ENCODE peak calls at places on chromosomes 1 and 21, in seven cellular contexts. One of them, this sample, is unnamed.
A peak's percentile ranks its signal among the peaks of the same experiment; 100 is the strongest.

GRCh38 chr1:12475947-12476346 is 142.1 kb downstream of the DHRS3 start:
- DNase-seq in left ventricle myocardium inferior: no peak
- DNase-seq in hepatocyte: no peak
- DNase-seq in mesenchymal stem cell: peak; percentile 58
- DNase-seq in sigmoid colon: no peak
- DNase-seq in GM12864: no peak
- DNase-seq in heart left ventricle: no peak
- DNase-seq in this sample: peak; percentile 96

GRCh38 chr21:39022901-39023693 is 160.2 kb downstream of the PSMG1 start:
- DNase-seq in left ventricle myocardium inferior: peak; percentile 87
- DNase-seq in hepatocyte: no peak
- DNase-seq in mesenchymal stem cell: peak; percentile 19
- DNase-seq in sigmoid colon: peak; percentile 66
- DNase-seq in GM12864: no peak
- DNase-seq in heart left ventricle: peak; percentile 78
- DNase-seq in this sample: no peak

GRCh38 chr1:48246727-48247126 is 24.2 kb downstream of the SLC5A9 start:
- DNase-seq in left ventricle myocardium inferior: peak; percentile 72
- DNase-seq in hepatocyte: no peak
- DNase-seq in mesenchymal stem cell: no peak
- DNase-seq in sigmoid colon: no peak
- DNase-seq in GM12864: no peak
- DNase-seq in heart left ventricle: peak; percentile 57
- DNase-seq in this sample: peak; percentile 89

GRCh38 chr1:185288435-185288834 is 28.6 kb downstream of the IVNS1ABP start:
- DNase-seq in left ventricle myocardium inferior: no peak
- DNase-seq in hepatocyte: no peak
- DNase-seq in mesenchymal stem cell: no peak
- DNase-seq in sigmoid colon: no peak
- DNase-seq in GM12864: no peak
- DNase-seq in heart left ventricle: no peak
- DNase-seq in this sample: no peak

GRCh38 chr1:197868751-197869501 is 33.5 kb upstream of the C1orf53 start:
- DNase-seq in left ventricle myocardium inferior: no peak
- DNase-seq in hepatocyte: peak; percentile 49
- DNase-seq in mesenchymal stem cell: peak; percentile 64
- DNase-seq in sigmoid colon: no peak
- DNase-seq in GM12864: peak; percentile 21
- DNase-seq in heart left ventricle: no peak
- DNase-seq in this sample: peak; percentile 53

GRCh38 chr1:39129514-39129913 is 75.0 kb upstream of the MACF1 start:
- DNase-seq in left ventricle myocardium inferior: no peak
- DNase-seq in hepatocyte: no peak
- DNase-seq in mesenchymal stem cell: peak; percentile 72
- DNase-seq in sigmoid colon: no peak
- DNase-seq in GM12864: no peak
- DNase-seq in heart left ventricle: no peak
- DNase-seq in this sample: no peak

GRCh38 chr21:31671931-31672330 is 12.4 kb downstream of the SOD1 start:
- DNase-seq in left ventricle myocardium inferior: no peak
- DNase-seq in hepatocyte: no peak
- DNase-seq in mesenchymal stem cell: no peak
- DNase-seq in sigmoid colon: no peak
- DNase-seq in GM12864: no peak
- DNase-seq in heart left ventricle: no peak
- DNase-seq in this sample: no peak

GRCh38 chr1:218299416-218299815 is 14.3 kb downstream of the RRP15 start:
- DNase-seq in left ventricle myocardium inferior: no peak
- DNase-seq in hepatocyte: peak; percentile 37
- DNase-seq in mesenchymal stem cell: peak; percentile 60
- DNase-seq in sigmoid colon: no peak
- DNase-seq in GM12864: no peak
- DNase-seq in heart left ventricle: no peak
- DNase-seq in this sample: no peak

DNA sequence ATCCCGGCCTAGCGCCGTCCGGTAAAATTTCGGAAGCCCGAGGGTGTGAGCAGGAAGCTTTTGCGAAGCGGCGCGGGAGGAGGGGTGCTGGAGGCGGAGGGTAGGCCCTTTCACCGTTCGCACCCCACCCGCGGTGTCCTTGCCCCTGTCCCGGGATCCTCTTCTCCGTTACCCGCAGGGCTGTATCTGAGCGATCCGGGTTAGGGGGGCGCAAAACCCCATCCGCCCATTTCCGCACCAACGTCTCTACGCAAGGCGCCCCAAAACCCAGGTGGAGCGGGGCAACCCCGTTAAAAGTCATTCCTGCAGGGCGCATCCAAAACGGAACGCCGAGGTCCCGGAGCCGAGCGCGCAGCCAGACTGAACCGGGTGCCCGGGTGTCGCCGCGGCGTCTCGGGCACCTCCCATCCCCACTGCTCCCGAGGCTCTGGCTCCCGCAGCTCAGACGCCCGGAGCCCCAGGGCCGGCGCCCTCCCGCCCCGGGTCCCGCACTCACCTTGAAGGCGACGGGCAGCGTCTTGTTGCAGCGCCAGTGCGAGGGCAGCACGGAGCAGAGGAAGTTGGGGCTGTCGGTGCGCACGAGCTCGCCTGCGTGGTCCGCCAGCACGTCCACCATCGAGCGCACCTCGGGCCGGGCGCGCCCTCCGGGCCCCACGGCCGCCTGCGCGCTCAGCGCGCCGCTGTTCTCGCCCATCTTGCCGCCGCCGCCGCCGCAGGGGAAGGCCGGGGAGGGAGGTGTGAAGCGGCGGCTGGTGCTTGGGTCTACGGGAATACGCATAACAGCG is 793 bp downstream of the RUNX3 start:
- DNase-seq in left ventricle myocardium inferior: no peak
- DNase-seq in hepatocyte: peak; percentile 30
- DNase-seq in mesenchymal stem cell: no peak
- DNase-seq in sigmoid colon: peak; percentile 56
- DNase-seq in GM12864: no peak
- DNase-seq in heart left ventricle: no peak
- DNase-seq in this sample: no peak
- H3K4me3 ChIP-seq in left ventricle myocardium inferior: peak overlapping the region; percentile 52
- H3K4me3 ChIP-seq in hepatocyte: no peak overlapping the region
- H3K4me3 ChIP-seq in mesenchymal stem cell: peak overlapping the region; percentile 24
- H3K4me3 ChIP-seq in sigmoid colon: peak overlapping the region; percentile 44
- H3K4me3 ChIP-seq in GM12864: peak overlapping the region; percentile 91
- H3K4me3 ChIP-seq in heart left ventricle: peak overlapping the region; percentile 48
- H3K4me3 ChIP-seq in this sample: no peak overlapping the region

GRCh38 chr1:107450899-107451664 is 310.2 kb downstream of the NTNG1 start:
- DNase-seq in left ventricle myocardium inferior: no peak
- DNase-seq in hepatocyte: no peak
- DNase-seq in mesenchymal stem cell: no peak
- DNase-seq in sigmoid colon: no peak
- DNase-seq in GM12864: peak; percentile 50
- DNase-seq in heart left ventricle: no peak
- DNase-seq in this sample: no peak

GRCh38 chr1:107449326-107449725 is 308.5 kb downstream of the NTNG1 start:
- DNase-seq in left ventricle myocardium inferior: no peak
- DNase-seq in hepatocyte: no peak
- DNase-seq in mesenchymal stem cell: no peak
- DNase-seq in sigmoid colon: no peak
- DNase-seq in GM12864: no peak
- DNase-seq in heart left ventricle: no peak
- DNase-seq in this sample: no peak

GRCh38 chr1:107454786-107455185 is 313.9 kb downstream of the NTNG1 start:
- DNase-seq in left ventricle myocardium inferior: no peak
- DNase-seq in hepatocyte: no peak
- DNase-seq in mesenchymal stem cell: no peak
- DNase-seq in sigmoid colon: no peak
- DNase-seq in GM12864: no peak
- DNase-seq in heart left ventricle: no peak
- DNase-seq in this sample: no peak

GRCh38 chr1:107451735-107452134 is 310.9 kb downstream of the NTNG1 start:
- DNase-seq in left ventricle myocardium inferior: no peak
- DNase-seq in hepatocyte: no peak
- DNase-seq in mesenchymal stem cell: no peak
- DNase-seq in sigmoid colon: no peak
- DNase-seq in GM12864: peak; percentile 45
- DNase-seq in heart left ventricle: no peak
- DNase-seq in this sample: no peak
- H3K4me3 ChIP-seq in left ventricle myocardium inferior: no peak overlapping the region
- H3K4me3 ChIP-seq in hepatocyte: no peak overlapping the region
- H3K4me3 ChIP-seq in mesenchymal stem cell: no peak overlapping the region
- H3K4me3 ChIP-seq in sigmoid colon: no peak overlapping the region
- H3K4me3 ChIP-seq in GM12864: peak overlapping the region; percentile 17
- H3K4me3 ChIP-seq in heart left ventricle: no peak overlapping the region
- H3K4me3 ChIP-seq in this sample: no peak overlapping the region

GRCh38 chr1:28885472-28885877 is 28.9 kb upstream of the EPB41 start:
- DNase-seq in left ventricle myocardium inferior: no peak
- DNase-seq in hepatocyte: no peak
- DNase-seq in mesenchymal stem cell: no peak
- DNase-seq in sigmoid colon: no peak
- DNase-seq in GM12864: no peak
- DNase-seq in heart left ventricle: no peak
- DNase-seq in this sample: no peak

GRCh38 chr1:28887418-28887834 is 26.9 kb upstream of the EPB41 start:
- DNase-seq in left ventricle myocardium inferior: peak; percentile 18
- DNase-seq in hepatocyte: peak; percentile 60
- DNase-seq in mesenchymal stem cell: peak; percentile 29
- DNase-seq in sigmoid colon: no peak
- DNase-seq in GM12864: no peak
- DNase-seq in heart left ventricle: peak; percentile 35
- DNase-seq in this sample: no peak

GRCh38 chr1:28885982-28886730 is 28.2 kb upstream of the EPB41 start:
- DNase-seq in left ventricle myocardium inferior: no peak
- DNase-seq in hepatocyte: no peak
- DNase-seq in mesenchymal stem cell: no peak
- DNase-seq in sigmoid colon: no peak
- DNase-seq in GM12864: no peak
- DNase-seq in heart left ventricle: no peak
- DNase-seq in this sample: no peak

GRCh38 chr1:28887835-28888682 is 26.3 kb upstream of the EPB41 start:
- DNase-seq in left ventricle myocardium inferior: peak; percentile 54
- DNase-seq in hepatocyte: peak; percentile 66
- DNase-seq in mesenchymal stem cell: no peak
- DNase-seq in sigmoid colon: peak; percentile 67
- DNase-seq in GM12864: no peak
- DNase-seq in heart left ventricle: peak; percentile 54
- DNase-seq in this sample: no peak

DNA sequence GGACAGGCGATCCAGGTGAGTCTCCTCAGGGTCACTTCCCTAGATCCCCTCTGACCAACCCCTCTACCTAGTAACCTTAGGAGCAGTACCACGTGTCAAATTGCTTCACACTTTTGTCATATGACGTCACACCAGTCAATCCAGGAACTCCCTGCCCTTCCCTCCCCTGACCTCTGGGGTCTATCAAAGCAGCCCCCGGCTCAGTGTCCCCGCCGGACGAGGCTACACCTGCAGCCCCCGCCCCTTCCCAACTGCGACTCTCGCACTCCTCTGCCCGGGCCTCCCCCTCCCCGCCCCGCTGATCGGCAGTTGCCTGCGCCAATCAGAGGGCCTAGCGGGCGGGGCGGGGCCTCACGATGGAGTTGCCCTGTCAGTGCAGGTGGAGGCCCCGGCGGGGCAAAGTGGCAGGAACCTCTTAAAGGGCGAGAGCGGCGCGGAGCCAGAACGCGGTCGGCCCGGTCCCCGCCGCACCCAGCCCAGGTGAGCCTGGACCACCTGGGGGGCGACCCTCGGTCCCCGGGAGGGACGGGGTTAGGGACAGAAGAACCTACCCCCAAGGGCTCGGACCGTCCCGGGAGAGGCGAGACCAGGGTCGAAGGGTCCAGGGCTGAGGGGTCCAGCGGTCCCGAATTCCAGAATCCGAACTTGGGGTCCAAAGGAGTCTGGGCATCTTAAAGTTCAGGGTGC is 27.5 kb upstream of the EPB41 start:
- DNase-seq in left ventricle myocardium inferior: peak; percentile 84
- DNase-seq in hepatocyte: peak; percentile 94
- DNase-seq in mesenchymal stem cell: peak; percentile 76
- DNase-seq in sigmoid colon: peak; percentile 90
- DNase-seq in GM12864: peak; percentile 66
- DNase-seq in heart left ventricle: peak; percentile 87
- DNase-seq in this sample: peak; percentile 63
- H3K4me3 ChIP-seq in left ventricle myocardium inferior: peak overlapping the region; percentile 84
- H3K4me3 ChIP-seq in hepatocyte: peak overlapping the region; percentile 53
- H3K4me3 ChIP-seq in mesenchymal stem cell: peak overlapping the region; percentile 84
- H3K4me3 ChIP-seq in sigmoid colon: peak overlapping the region; percentile 94
- H3K4me3 ChIP-seq in GM12864: peak overlapping the region; percentile 94
- H3K4me3 ChIP-seq in heart left ventricle: peak overlapping the region; percentile 81
- H3K4me3 ChIP-seq in this sample: peak overlapping the region; percentile 97

GRCh38 chr1:115840615-115841460 is at the start of gene NHLH2:
- DNase-seq in left ventricle myocardium inferior: no peak
- DNase-seq in hepatocyte: no peak
- DNase-seq in mesenchymal stem cell: no peak
- DNase-seq in sigmoid colon: no peak
- DNase-seq in GM12864: no peak
- DNase-seq in heart left ventricle: no peak
- DNase-seq in this sample: no peak
- H3K4me3 ChIP-seq in left ventricle myocardium inferior: no peak within 1 kb of the TSS
- H3K4me3 ChIP-seq in hepatocyte: no peak within 1 kb of the TSS
- H3K4me3 ChIP-seq in mesenchymal stem cell: no peak within 1 kb of the TSS
- H3K4me3 ChIP-seq in sigmoid colon: no peak within 1 kb of the TSS
- H3K4me3 ChIP-seq in GM12864: no peak within 1 kb of the TSS
- H3K4me3 ChIP-seq in heart left ventricle: no peak within 1 kb of the TSS
- H3K4me3 ChIP-seq in this sample: no peak within 1 kb of the TSS

GRCh38 chr1:13893456-13893855 is 193.5 kb downstream of the PRDM2 start:
- DNase-seq in left ventricle myocardium inferior: no peak
- DNase-seq in hepatocyte: peak; percentile 25
- DNase-seq in mesenchymal stem cell: no peak
- DNase-seq in sigmoid colon: no peak
- DNase-seq in GM12864: no peak
- DNase-seq in heart left ventricle: no peak
- DNase-seq in this sample: no peak
- H3K4me3 ChIP-seq in left ventricle myocardium inferior: peak overlapping the region; percentile 61
- H3K4me3 ChIP-seq in hepatocyte: peak overlapping the region; percentile 77
- H3K4me3 ChIP-seq in mesenchymal stem cell: no peak overlapping the region
- H3K4me3 ChIP-seq in sigmoid colon: peak overlapping the region; percentile 46
- H3K4me3 ChIP-seq in GM12864: no peak overlapping the region
- H3K4me3 ChIP-seq in heart left ventricle: peak overlapping the region; percentile 57
- H3K4me3 ChIP-seq in this sample: peak overlapping the region; percentile 49

GRCh38 chr1:156077430-156077760 is 4.9 kb downstream of the MEX3A start:
- DNase-seq in left ventricle myocardium inferior: no peak
- DNase-seq in hepatocyte: no peak
- DNase-seq in mesenchymal stem cell: no peak
- DNase-seq in sigmoid colon: no peak
- DNase-seq in GM12864: no peak
- DNase-seq in heart left ventricle: no peak
- DNase-seq in this sample: no peak
- H3K4me3 ChIP-seq in left ventricle myocardium inferior: no peak overlapping the region
- H3K4me3 ChIP-seq in hepatocyte: no peak overlapping the region
- H3K4me3 ChIP-seq in mesenchymal stem cell: no peak overlapping the region
- H3K4me3 ChIP-seq in sigmoid colon: peak overlapping the region; percentile 66
- H3K4me3 ChIP-seq in GM12864: no peak overlapping the region
- H3K4me3 ChIP-seq in heart left ventricle: peak overlapping the region; percentile 54
- H3K4me3 ChIP-seq in this sample: no peak overlapping the region

DNA sequence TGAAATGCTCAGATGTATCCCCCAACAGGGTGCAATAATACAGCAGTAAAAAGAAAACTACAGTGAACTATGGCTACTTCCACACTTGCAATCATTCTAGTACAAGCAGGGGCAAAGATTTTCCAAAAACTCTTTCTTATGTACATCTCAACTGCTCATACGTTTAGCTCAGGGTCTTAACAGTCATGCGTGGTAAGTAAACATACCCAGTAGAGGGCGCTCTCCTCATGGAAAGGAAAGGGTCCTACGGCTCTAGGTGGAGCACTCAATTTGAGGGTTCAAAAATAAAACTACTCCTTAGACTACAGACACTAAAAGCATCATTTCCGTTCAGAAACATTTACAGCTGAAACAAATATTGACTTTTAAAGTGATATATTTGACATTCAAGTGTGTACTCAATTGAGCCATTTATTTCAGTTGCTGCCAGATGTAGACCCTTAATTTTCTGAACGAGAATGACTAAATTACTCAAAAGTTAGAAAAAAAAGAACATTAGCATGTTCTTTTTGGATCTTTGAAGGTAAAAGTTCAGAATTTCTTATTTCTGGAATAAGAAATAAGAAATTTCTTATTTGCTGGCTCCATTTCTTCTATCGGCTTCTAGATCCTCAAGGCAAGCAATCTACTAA is 143.4 kb downstream of the KCTD3 start:
- DNase-seq in left ventricle myocardium inferior: no peak
- DNase-seq in hepatocyte: peak; percentile 76
- DNase-seq in mesenchymal stem cell: peak; percentile 56
- DNase-seq in sigmoid colon: no peak
- DNase-seq in GM12864: peak; percentile 26
- DNase-seq in heart left ventricle: no peak
- DNase-seq in this sample: no peak
- H3K4me3 ChIP-seq in left ventricle myocardium inferior: no peak overlapping the region
- H3K4me3 ChIP-seq in hepatocyte: no peak overlapping the region
- H3K4me3 ChIP-seq in mesenchymal stem cell: no peak overlapping the region
- H3K4me3 ChIP-seq in sigmoid colon: no peak overlapping the region
- H3K4me3 ChIP-seq in GM12864: no peak overlapping the region
- H3K4me3 ChIP-seq in heart left ventricle: no peak overlapping the region
- H3K4me3 ChIP-seq in this sample: no peak overlapping the region

This sample was measured in LNCaP clone FGC.